ENCODE peak calls at places on chromosomes 11 and 22, in nine cellular contexts. F is fibroblast of lung; H is IMR-90; T is left ventricle myocardium inferior; S is CD4-positive, CD25-positive, alpha-beta regulatory T cell; V is AG09309; E is heart left ventricle; Z is lower leg skin; P is AG10803. W is an unnamed sample.

GRCh38 chr11:92728628-92729027 is 240.8 kb upstream of the MTNR1B start:
- DNase-seq in Z (no peak), P (no peak), V (no peak), F (no peak), H (no peak), S (no peak), E (no peak), T (no peak), W (no peak)

GRCh38 chr11:114200351-114200750 is 95.8 kb upstream of the NNMT start:
- DNase-seq in V (no peak), P (no peak), Z (no peak), H (no peak), S (no peak), T (no peak), E (no peak), F (no peak), W (no peak)

GRCh38 chr11:10304495-10305261 is at the start of gene ADM:
- DNase-seq in Z (peak; percentile 92), F (peak; percentile 64), V (peak; percentile 90), E (peak; percentile 93), P (peak; percentile 96), S (peak; percentile 40), T (peak; percentile 91), H (peak; percentile 93), W (no peak)

GRCh38 chr22:30262917-30263741 is 3.5 kb downstream of the OSM start:
- DNase-seq in V (no peak), T (peak; percentile 75), F (peak; percentile 57), H (peak; percentile 61), Z (peak; percentile 73), S (peak; percentile 76), E (peak; percentile 72), P (peak; percentile 41), W (peak; percentile 69)

GRCh38 chr22:43185860-43186261 is 1.1 kb downstream of the TTLL12 start:
- DNase-seq in V (no peak), P (peak; percentile 12), E (peak; percentile 75), F (peak; percentile 24), Z (peak; percentile 61), T (peak; percentile 67), H (peak; percentile 23), S (no peak), W (no peak)

GRCh38 chr11:121892131-121892681 is 223.8 kb downstream of the BLID start:
- DNase-seq in S (no peak), P (peak; percentile 98), T (peak; percentile 30), F (peak; percentile 81), H (peak; percentile 56), V (peak; percentile 83), E (peak; percentile 30), Z (peak; percentile 24), W (no peak)

GRCh38 chr11:8934735-8935478 is 2.2 kb upstream of the C11orf16 start:
- DNase-seq in V (peak; percentile 10), H (peak; percentile 90), E (no peak), Z (no peak), S (no peak), P (peak; percentile 84), F (peak; percentile 91), T (no peak), W (no peak)

GRCh38 chr22:39282642-39283311 is 36.6 kb downstream of the RPL3 start:
- DNase-seq in S (no peak), P (no peak), Z (no peak), E (peak; percentile 31), V (no peak), H (no peak), F (no peak), T (no peak), W (no peak)

GRCh38 chr11:36034572-36035331 is 90.9 kb downstream of the LDLRAD3 start:
- DNase-seq in E (no peak), S (no peak), P (peak; percentile 86), F (peak; percentile 94), T (no peak), H (peak; percentile 90), Z (no peak), V (peak; percentile 71), W (no peak)

DNA sequence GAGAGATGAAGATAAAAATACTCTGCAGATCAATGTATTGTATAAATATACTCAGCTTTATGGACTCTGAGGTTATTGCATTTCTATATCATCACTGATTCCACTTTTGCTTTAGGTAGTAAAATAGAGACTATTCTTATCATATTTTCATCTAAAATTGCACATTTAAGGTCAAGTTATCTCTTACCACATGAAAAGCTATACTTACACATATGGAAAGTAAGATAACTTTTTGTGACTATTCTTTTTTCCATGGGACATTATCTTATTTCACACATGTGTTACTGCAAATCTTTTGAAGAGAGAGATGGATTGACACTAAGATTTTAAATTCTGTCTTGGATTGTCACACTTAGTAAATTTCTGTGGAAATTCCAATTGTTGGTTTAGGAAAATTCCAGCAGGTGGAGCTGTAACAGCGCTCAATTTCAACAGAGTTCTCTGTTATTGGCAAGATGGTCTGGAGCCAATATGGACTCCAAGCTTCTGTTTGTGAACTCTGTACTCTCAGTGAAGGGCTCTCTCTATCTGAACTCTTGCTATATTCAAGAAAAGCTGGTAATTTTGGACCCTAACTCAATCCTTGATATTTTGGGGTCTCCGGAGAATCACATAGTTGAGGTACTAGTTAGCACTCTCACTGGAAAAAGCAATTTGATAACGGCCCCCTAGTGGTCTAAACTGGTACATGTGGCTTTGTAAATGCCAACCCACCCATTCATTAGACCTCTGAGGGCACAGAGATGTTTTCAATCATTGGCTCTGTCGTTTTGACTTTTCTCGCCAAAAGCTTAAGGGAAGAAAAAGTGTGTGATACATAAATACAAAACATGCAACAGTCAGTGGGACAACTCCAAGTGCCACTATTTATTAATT is 429.7 kb downstream of the ETS1 start:
- DNase-seq in F (peak; percentile 71), Z (peak; percentile 45), S (peak; percentile 81), P (peak; percentile 79), E (no peak), V (peak; percentile 55), H (peak; percentile 78), T (no peak), W (peak; percentile 83)
- H3K4me3 ChIP-seq in F (peak overlapping the region; percentile 50), Z (no peak overlapping the region), S (peak overlapping the region; percentile 91), P (no peak overlapping the region), E (no peak overlapping the region), V (no peak overlapping the region), H (peak overlapping the region; percentile 41), T (peak overlapping the region; percentile 45), W (peak overlapping the region; percentile 42)

GRCh38 chr22:19986011-19986409 is 30.6 kb downstream of the ARVCF start:
- DNase-seq in S (no peak), Z (no peak), F (no peak), P (no peak), V (no peak), T (no peak), H (no peak), E (peak; percentile 20), W (no peak)
- H3K4me3 ChIP-seq in S (no peak overlapping the region), Z (no peak overlapping the region), F (peak overlapping the region; percentile 63), P (peak overlapping the region; percentile 66), V (peak overlapping the region; percentile 56), T (peak overlapping the region; percentile 94), H (peak overlapping the region; percentile 96), E (peak overlapping the region; percentile 89), W (no peak overlapping the region)

GRCh38 chr11:133153031-133153430 is 379.3 kb downstream of the OPCML start:
- DNase-seq in Z (no peak), V (no peak), E (no peak), S (no peak), T (no peak), F (no peak), P (no peak), H (no peak), W (no peak)

GRCh38 chr11:133162228-133162627 is 370.1 kb downstream of the OPCML start:
- DNase-seq in E (no peak), P (no peak), S (no peak), Z (no peak), F (no peak), H (no peak), T (no peak), V (no peak), W (no peak)

GRCh38 chr11:133160754-133161153 is 371.5 kb downstream of the OPCML start:
- DNase-seq in H (no peak), V (no peak), T (no peak), S (no peak), E (no peak), Z (no peak), P (no peak), F (no peak), W (no peak)

DNA sequence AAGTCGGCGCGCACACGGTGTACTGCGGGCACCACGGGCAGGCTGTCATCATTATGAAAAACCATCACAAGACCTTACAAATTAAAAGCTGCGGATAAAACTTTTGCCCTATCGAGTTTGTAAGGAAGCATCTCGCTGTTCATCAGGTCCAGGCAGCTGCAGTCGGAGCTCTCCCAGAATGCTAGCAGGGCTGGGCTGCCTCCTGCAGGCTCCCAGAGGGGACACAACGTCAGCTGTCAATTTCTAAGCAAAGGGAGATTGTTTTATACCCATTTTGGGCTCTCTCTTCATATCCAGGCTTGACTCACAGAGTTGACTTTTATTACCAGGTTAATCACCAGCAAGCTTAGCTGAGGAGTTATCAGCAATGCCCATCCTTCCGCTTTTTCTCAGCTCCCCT is 375.1 kb downstream of the OPCML start:
- DNase-seq in E (peak; percentile 35), Z (no peak), H (no peak), V (no peak), P (no peak), T (no peak), F (no peak), S (no peak), W (no peak)
- H3K4me3 ChIP-seq in E (no peak overlapping the region), Z (no peak overlapping the region), H (no peak overlapping the region), V (no peak overlapping the region), P (no peak overlapping the region), T (no peak overlapping the region), F (no peak overlapping the region), S (no peak overlapping the region), W (no peak overlapping the region)

GRCh38 chr11:20041499-20041898 is 118.8 kb downstream of the DBX1 start:
- DNase-seq in Z (no peak), P (no peak), T (no peak), F (peak; percentile 38), E (no peak), H (no peak), V (no peak), S (no peak), W (no peak)

GRCh38 chr11:20043992-20044391 is 116.3 kb downstream of the DBX1 start:
- DNase-seq in F (no peak), Z (no peak), P (no peak), H (no peak), S (no peak), V (no peak), E (no peak), T (no peak), W (no peak)

GRCh38 chr11:20042717-20043392 is 117.4 kb downstream of the DBX1 start:
- DNase-seq in Z (no peak), P (no peak), V (no peak), E (no peak), F (no peak), T (no peak), S (no peak), H (no peak), W (no peak)

GRCh38 chr11:20045098-20045688 is 115.1 kb downstream of the DBX1 start:
- DNase-seq in Z (no peak), F (no peak), E (peak; percentile 84), H (no peak), T (peak; percentile 65), S (no peak), V (no peak), P (no peak), W (no peak)

GRCh38 chr11:20042025-20042639 is 118.1 kb downstream of the DBX1 start:
- DNase-seq in H (peak; percentile 56), P (no peak), E (no peak), Z (no peak), V (no peak), F (peak; percentile 67), T (no peak), S (no peak), W (no peak)
- H3K4me3 ChIP-seq in H (no peak overlapping the region), P (no peak overlapping the region), E (no peak overlapping the region), Z (no peak overlapping the region), V (no peak overlapping the region), F (no peak overlapping the region), T (no peak overlapping the region), S (no peak overlapping the region), W (no peak overlapping the region)

W was measured in Jurkat, Clone E6-1.